ENCODE peak calls at places on chromosomes 3 and 15, in seven cellular contexts. X is K562, O is tibial nerve, J is esophagus muscularis mucosa, T is prostate gland, F is testis, M is heart left ventricle. Z is an unnamed sample.

GRCh38 chr3:134034005-134034785 is 4.5 kb upstream of the SLCO2A1 start:
- DNase-seq in X (no peak), O (no peak), J (peak), T (no peak), F (no peak), M (no peak), Z (no peak)

GRCh38 chr15:62624541-62625399 is 417.8 kb upstream of the TPM1 start:
- DNase-seq in X (no peak), O (no peak), J (no peak), T (no peak), F (peak), M (no peak), Z (no peak)

GRCh38 chr3:64462203-64463120 is 225.3 kb downstream of the ADAMTS9 start:
- DNase-seq in X (no peak), O (no peak), J (no peak), T (no peak), F (no peak), M (no peak), Z (no peak)

GRCh38 chr3:66499881-66500574 is 794 bp downstream of the LRIG1 start:
- DNase-seq in X (peak), O (peak), J (no peak), T (peak), F (peak), M (peak), Z (peak)

GRCh38 chr3:195550723-195551122 is 7.6 kb upstream of the PPP1R2 start:
- DNase-seq in X (no peak), O (no peak), J (no peak), T (no peak), F (no peak), M (no peak), Z (peak)

GRCh38 chr3:77102916-77103769 is 63.2 kb downstream of the ROBO2 start:
- DNase-seq in X (no peak), O (no peak), J (no peak), T (no peak), F (no peak), M (no peak), Z (no peak)

GRCh38 chr15:100973351-100974034 is 54.3 kb downstream of the LRRK1 start:
- DNase-seq in X (no peak), O (no peak), J (no peak), T (no peak), F (no peak), M (no peak), Z (peak)

GRCh38 chr3:71245052-71245488 is 338.5 kb downstream of the FOXP1 start:
- DNase-seq in X (no peak), O (no peak), J (no peak), T (peak), F (peak), M (no peak), Z (no peak)

GRCh38 chr3:4720316-4721075 is 227.3 kb downstream of the ITPR1 start:
- DNase-seq in X (peak), O (peak), J (peak), T (peak), F (peak), M (peak), Z (peak)

GRCh38 chr3:99817437-99818240 is at the start of gene CMSS1:
- DNase-seq in X (peak), O (peak), J (peak), T (peak), F (peak), M (peak), Z (peak)
- TF ChIP-seq POLR2A in X (peak), O (peak), J (peak), T (peak), F (no peak), M (peak), Z (peak)

GRCh38 chr15:67897646-67898045 is 57.8 kb upstream of the RNU6-1 start:
- DNase-seq in X (no peak), O (no peak), J (no peak), T (no peak), F (no peak), M (no peak), Z (no peak)
- H3K27ac ChIP-seq in X (no peak), O (no peak), J (no peak), T (no peak), F (no peak), M (no peak), Z (no peak)

DNA sequence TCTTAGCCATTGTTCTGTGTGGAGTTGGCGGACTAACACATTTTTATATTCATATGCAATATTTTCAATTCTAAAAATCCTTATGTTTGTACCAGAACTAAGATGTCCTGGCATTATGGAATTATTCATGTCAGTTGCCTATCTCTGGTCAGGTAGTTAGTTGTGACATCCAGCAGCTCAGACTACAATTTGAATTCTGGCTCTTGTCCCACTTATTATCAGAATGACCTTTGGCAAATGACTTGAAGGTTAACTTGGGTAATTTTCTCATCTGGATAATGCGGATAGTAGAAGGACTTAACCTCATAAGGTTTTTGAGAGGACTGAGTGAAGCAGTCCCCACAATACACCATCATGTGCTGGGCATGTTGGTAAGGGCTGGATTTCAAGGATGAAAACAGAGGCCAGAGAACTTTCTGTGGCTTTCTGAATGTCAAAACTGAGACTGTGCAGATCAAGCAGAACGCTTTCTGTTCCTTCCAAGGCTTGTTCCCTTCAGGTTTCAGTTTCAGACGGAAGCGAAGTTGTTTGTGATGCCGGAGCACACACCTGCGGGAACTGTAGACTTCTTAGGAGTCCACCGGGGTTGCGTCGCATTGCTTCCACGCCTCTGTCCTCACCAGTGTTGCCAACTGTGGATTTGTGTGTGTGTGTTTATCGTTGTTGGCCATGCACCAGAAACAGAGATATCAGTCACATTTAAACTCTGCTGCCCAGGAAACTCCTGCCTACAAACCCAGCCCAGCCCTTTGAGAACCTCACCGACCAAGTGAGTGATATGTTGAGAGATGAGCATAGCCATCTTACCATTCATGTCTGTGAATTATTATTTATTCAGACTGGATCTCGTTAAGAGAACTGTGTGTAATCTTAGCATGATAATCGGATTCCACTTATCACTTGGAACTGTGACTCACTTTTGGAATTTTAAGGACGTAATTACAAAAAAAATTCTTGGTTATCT is 76.0 kb downstream of the PTPRG start:
- DNase-seq in X (no peak), O (peak), J (no peak), T (no peak), F (peak), M (peak), Z (peak)
- TF ChIP-seq POLR2A in X (no peak), O (no peak), J (no peak), T (no peak), F (no peak), M (no peak), Z (peak)

GRCh38 chr3:49016414-49017228 is 1.8 kb downstream of the DALRD3 start:
- DNase-seq in X (no peak), O (no peak), J (no peak), T (no peak), F (no peak), M (no peak), Z (no peak)

GRCh38 chr3:49017978-49018706 is at the start of gene DALRD3:
- DNase-seq in X (peak), O (peak), J (no peak), T (peak), F (peak), M (peak), Z (peak)

GRCh38 chr3:49018707-49019006 is 277 bp upstream of the DALRD3 start:
- DNase-seq in X (no peak), O (no peak), J (no peak), T (no peak), F (no peak), M (no peak), Z (no peak)

GRCh38 chr3:49017229-49017615 is 1.2 kb downstream of the DALRD3 start:
- DNase-seq in X (no peak), O (no peak), J (no peak), T (no peak), F (no peak), M (no peak), Z (no peak)

GRCh38 chr3:49017646-49017977 is 768 bp downstream of the DALRD3 start:
- DNase-seq in X (peak), O (no peak), J (no peak), T (no peak), F (no peak), M (no peak), Z (peak)
- H3K27ac ChIP-seq in X (peak), O (peak), J (peak), T (peak), F (peak), M (peak), Z (peak)

GRCh38 chr3:151903501-151903991 is 30.1 kb downstream of the SUCNR1 start:
- DNase-seq in X (no peak), O (no peak), J (no peak), T (no peak), F (peak), M (no peak), Z (no peak)

GRCh38 chr3:151905647-151906046 is 32.2 kb downstream of the SUCNR1 start:
- DNase-seq in X (no peak), O (no peak), J (no peak), T (no peak), F (no peak), M (no peak), Z (no peak)

GRCh38 chr3:151900460-151900859 is 27.0 kb downstream of the SUCNR1 start:
- DNase-seq in X (no peak), O (no peak), J (no peak), T (no peak), F (no peak), M (no peak), Z (no peak)

GRCh38 chr3:151901946-151902285 is 28.5 kb downstream of the SUCNR1 start:
- DNase-seq in X (no peak), O (no peak), J (no peak), T (no peak), F (no peak), M (no peak), Z (no peak)

DNA sequence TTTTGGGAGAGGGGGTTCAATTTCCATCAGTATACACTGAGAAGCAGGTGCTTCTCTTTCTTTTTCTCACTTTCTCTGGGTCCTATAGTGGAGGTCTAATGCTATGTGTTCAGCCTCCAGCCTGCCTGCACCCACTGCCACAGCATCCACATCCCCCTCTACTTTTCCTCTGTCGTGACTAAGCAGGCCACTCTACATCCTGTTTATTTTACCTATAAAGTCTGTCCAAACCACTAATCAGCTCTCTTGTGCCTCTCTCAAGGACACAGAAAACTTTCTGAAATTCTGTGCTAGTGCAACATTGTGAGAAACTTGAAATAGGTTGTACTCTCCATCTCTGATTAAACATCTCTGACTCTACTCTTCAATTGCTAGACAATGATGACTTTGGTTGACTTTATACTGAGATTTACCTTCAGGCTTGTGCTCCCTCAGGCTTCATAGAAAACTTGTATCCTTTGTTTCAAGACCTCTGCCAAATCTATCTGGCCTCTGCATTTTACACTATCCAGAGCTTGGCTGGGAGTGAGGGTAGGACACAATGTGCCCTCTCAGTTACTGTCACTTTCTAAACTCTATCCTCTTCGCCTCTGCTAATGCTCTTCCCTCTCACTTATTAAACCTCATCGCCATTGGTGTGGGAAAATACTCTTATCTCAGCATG is 28.0 kb downstream of the SUCNR1 start:
- DNase-seq in X (no peak), O (no peak), J (no peak), T (no peak), F (peak), M (no peak), Z (no peak)
- TF ChIP-seq POLR2A in X (no peak), O (no peak), J (no peak), T (no peak), F (no peak), M (no peak), Z (no peak)

DNA sequence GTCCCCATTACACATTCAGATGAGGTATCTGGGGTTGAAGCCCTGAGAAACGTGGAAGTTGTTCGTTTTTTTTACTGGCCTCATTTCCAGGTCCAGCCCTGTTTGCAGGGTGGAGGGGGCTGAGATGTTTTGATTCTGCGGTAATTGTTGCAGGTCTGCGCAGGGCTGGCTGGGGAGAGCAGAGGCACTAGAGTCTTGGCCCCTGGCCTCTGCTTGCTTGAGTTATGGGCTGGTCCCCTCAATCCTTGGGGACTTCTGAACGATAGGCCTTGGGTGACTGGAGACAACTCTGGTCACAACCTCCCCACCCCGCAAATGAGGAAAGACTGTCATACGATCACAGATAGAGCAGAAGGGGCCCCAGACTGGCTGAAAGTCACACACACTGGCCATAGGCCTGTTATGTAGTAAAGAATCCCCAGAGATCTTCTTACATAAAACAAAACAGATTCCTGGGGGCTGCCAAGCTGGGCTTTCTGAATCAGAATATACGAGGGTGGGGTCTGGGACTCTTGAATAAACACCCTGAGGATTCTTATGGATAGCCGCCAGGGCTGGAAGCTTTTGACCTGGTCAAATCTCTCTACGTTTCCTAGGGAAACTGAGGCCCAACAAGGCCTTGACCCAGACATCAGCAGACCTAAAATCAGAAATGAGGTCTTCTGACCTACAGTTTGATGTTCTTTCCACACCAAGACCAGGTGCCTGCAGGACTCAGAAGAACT is 15.7 kb downstream of the KBTBD13 start:
- DNase-seq in X (no peak), O (no peak), J (no peak), T (no peak), F (no peak), M (no peak), Z (no peak)
- H3K27ac ChIP-seq in X (no peak), O (peak), J (peak), T (no peak), F (no peak), M (no peak), Z (no peak)

DNA sequence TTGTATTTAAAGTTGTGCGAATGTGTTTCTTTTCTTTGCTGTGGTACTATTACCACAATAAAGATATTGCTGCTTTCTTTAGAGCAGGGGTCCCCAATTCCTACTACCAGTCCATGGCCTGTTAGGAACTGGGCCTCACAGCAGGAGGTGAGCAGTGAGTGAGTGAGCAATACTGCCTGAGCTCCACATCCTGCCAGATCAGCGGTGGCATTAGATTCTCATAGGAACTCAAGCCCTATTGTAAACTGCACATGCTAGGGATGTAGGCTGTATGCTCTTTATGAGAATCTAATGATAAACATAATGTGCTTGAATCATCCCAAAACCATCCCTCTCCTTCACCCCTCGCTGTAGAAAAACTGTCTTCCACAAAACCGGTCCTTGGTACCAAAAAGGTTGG is 41.6 kb downstream of the DMXL2 start:
- DNase-seq in X (no peak), O (no peak), J (no peak), T (no peak), F (no peak), M (no peak), Z (no peak)
- TF ChIP-seq POLR2A in X (no peak), O (no peak), J (no peak), T (no peak), F (no peak), M (no peak), Z (no peak)

DNA sequence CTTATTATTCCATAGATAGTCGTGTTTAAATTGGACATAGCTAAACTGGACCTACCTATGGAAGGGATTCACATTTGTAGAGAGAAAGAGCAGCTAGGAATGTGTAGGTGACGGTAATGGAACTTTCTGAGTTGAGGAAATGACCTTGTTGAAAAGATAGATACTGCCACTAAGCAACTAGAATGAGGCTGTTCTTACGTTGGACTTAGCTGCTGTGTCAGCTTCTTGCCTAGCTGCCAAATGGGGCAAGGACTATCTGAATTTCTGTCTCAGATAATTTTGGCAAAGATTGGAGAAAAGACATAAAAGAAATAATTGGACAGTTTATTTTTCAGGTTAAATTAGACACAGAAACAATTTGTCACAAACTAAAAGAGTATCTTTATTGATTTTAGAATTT is 68.8 kb downstream of the MEF2A start:
- DNase-seq in X (no peak), O (no peak), J (no peak), T (no peak), F (no peak), M (no peak), Z (no peak)
- H3K27ac ChIP-seq in X (no peak), O (no peak), J (no peak), T (no peak), F (peak), M (no peak), Z (no peak)

DNA sequence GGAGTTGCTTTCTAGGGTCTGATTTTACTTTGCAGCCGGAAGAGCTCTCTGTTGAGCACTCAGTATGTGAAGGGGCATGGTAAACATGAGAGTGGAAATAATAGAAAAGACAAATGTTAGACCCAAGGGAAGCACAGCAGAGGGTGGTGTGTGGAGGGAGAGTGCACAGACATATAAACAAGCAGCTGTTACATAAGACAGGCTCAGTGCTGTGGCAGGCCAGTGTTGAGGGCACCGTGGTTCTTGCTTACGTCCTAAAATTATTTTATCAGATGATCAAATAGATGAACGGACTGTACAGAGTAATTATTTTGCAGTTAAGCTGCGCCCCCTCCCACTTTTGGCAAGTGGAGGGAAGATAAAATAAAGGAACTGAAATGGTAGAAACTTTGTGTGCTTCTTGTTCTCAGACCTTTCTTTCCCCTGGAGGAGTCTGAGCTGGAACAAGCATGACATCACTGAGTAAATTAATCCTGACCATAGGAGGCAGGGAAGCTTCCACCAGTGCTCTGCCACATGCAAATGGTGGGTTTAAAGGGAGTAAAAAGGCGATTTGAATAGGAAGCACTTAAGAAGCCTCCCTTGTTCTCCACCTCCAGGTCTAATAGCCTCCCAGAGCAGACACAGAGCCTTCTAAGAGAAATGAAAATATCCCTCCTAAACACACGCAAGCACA is 205.6 kb downstream of the IL20RB start:
- DNase-seq in X (no peak), O (peak), J (no peak), T (no peak), F (peak), M (peak), Z (no peak)
- TF ChIP-seq POLR2A in X (no peak), O (no peak), J (no peak), T (no peak), F (no peak), M (no peak), Z (no peak)

GRCh38 chr3:13188380-13188779 is 115.2 kb upstream of the IQSEC1 start:
- DNase-seq in X (no peak), O (no peak), J (no peak), T (no peak), F (no peak), M (no peak), Z (no peak)

GRCh38 chr3:13187593-13187992 is 114.4 kb upstream of the IQSEC1 start:
- DNase-seq in X (no peak), O (no peak), J (no peak), T (no peak), F (no peak), M (no peak), Z (no peak)

GRCh38 chr3:13186416-13186815 is 113.2 kb upstream of the IQSEC1 start:
- DNase-seq in X (no peak), O (no peak), J (no peak), T (no peak), F (no peak), M (no peak), Z (no peak)

GRCh38 chr3:13188975-13189374 is 115.7 kb upstream of the IQSEC1 start:
- DNase-seq in X (no peak), O (no peak), J (no peak), T (no peak), F (no peak), M (no peak), Z (peak)

DNA sequence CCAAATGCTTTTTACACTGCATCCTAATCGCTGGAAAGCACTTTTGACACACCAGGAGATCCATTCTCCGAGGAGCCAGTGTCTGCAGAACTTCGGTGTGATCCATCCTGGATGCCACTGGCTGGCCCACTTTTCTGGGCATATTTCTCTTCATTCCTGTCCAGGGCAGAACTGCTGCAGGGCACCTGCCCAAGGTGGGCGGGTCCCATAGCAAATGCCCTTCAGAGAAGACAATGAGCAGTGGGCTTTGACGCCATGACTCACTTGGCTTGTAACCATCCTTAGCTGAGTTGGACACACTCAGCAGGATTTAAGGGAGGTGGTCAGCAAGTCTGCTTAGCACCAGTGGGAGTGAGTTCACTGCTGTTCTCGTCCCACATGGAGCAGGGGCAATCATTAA is 112.5 kb upstream of the IQSEC1 start:
- DNase-seq in X (no peak), O (no peak), J (no peak), T (no peak), F (no peak), M (no peak), Z (no peak)
- H3K27ac ChIP-seq in X (no peak), O (no peak), J (no peak), T (no peak), F (no peak), M (no peak), Z (no peak)